ENCODE peak calls at places on chromosomes 6 and 20, in four cellular contexts. A is activated CD4-positive, alpha-beta T cell treated with anti-CD3 and anti-CD28 coated beads, Interleukin-2, amount 50 U/mL, for 24 hours; T is NCI-H524; V is RCC 7860. E is an unnamed sample.

GRCh38 chr6:27768556-27768955 is 143.6 kb downstream of the OR2B2 start:
- DNase-seq in A (no peak), T (no peak), V (no peak), E (no peak)

GRCh38 chr6:29510202-29510601 is 22.4 kb upstream of the MAS1L start:
- DNase-seq in A (no peak), T (peak), V (no peak), E (no peak)

GRCh38 chr6:30761791-30762429 is 17.6 kb upstream of the IER3 start:
- DNase-seq in A (no peak), T (no peak), V (no peak), E (no peak)

GRCh38 chr6:7697820-7698623 is 27.9 kb upstream of the BMP6 start:
- DNase-seq in A (no peak), T (no peak), V (peak), E (no peak)

GRCh38 chr6:161344640-161345039 is 70.8 kb upstream of the AGPAT4 start:
- DNase-seq in A (no peak), T (no peak), V (no peak), E (no peak)

GRCh38 chr20:17841751-17842191 is 126.8 kb downstream of the SNX5 start:
- DNase-seq in A (no peak), T (no peak), V (no peak), E (no peak)

GRCh38 chr6:26311012-26311384 is 54.0 kb upstream of the BTN3A2 start:
- DNase-seq in A (no peak), T (peak), V (peak), E (peak)

GRCh38 chr6:42696526-42697267 is 25.7 kb downstream of the PRPH2 start:
- DNase-seq in A (no peak), T (no peak), V (no peak), E (no peak)

GRCh38 chr6:148064406-148065134 is 278.1 kb upstream of the SASH1 start:
- DNase-seq in A (no peak), T (no peak), V (peak), E (no peak)

GRCh38 chr20:59955131-59955796 is 3.0 kb upstream of the CDH26 start:
- DNase-seq in A (no peak), T (peak), V (peak), E (no peak)

GRCh38 chr6:42774201-42774600 is 7.7 kb upstream of the BICRAL start:
- DNase-seq in A (no peak), T (no peak), V (no peak), E (no peak)

GRCh38 chr20:49557449-49557848 is 10.5 kb downstream of the PTGIS start:
- DNase-seq in A (no peak), T (no peak), V (no peak), E (no peak)

E was measured in H1.